ENCODE peak calls at places on chromosome 9, in four cellular contexts. T is H1, F is GM12878, E is HepG2. N is an unnamed sample. For H3K4me1, the result is how much of the 10 kb centered on the place peaks cover.

GRCh38 chr9:117725426-117725887 is 21.3 kb downstream of the TLR4 start:
- DNase-seq in T (no peak), F (no peak), E (no peak), N (no peak)

GRCh38 chr9:19410195-19410503 is 1.3 kb downstream of the ACER2 start:
- DNase-seq in T (no peak), F (no peak), E (no peak), N (no peak)

GRCh38 chr9:80873861-80874260 is 815.5 kb downstream of the TLE1 start:
- DNase-seq in T (no peak), F (no peak), E (no peak), N (no peak)

GRCh38 chr9:133558191-133559126 is 24.0 kb downstream of the ADAMTSL2 start:
- DNase-seq in T (no peak), F (peak), E (peak), N (peak)

GRCh38 chr9:91245432-91246313 is 116.0 kb downstream of the AUH start:
- DNase-seq in T (no peak), F (no peak), E (no peak), N (no peak)

GRCh38 chr9:37262410-37262809 is 142.0 kb downstream of the ZCCHC7 start:
- DNase-seq in T (no peak), F (no peak), E (no peak), N (peak)

GRCh38 chr9:110076894-110077725 is 130.8 kb downstream of the C9orf152 start:
- DNase-seq in T (no peak), F (no peak), E (no peak), N (no peak)

GRCh38 chr9:75890541-75891276 is at the start of gene PCSK5:
- DNase-seq in T (peak), F (no peak), E (peak), N (peak)

GRCh38 chr9:126704157-126704941 is 90.6 kb downstream of the LMX1B start:
- DNase-seq in T (no peak), F (no peak), E (no peak), N (no peak)

GRCh38 chr9:14007199-14007769 is 306.7 kb downstream of the NFIB start:
- DNase-seq in T (no peak), F (no peak), E (no peak), N (no peak)

GRCh38 chr9:14004110-14004509 is 309.8 kb downstream of the NFIB start:
- DNase-seq in T (no peak), F (no peak), E (no peak), N (no peak)

GRCh38 chr9:14011799-14012560 is 302.0 kb downstream of the NFIB start:
- DNase-seq in T (no peak), F (no peak), E (no peak), N (no peak)

GRCh38 chr9:14006586-14007198 is 307.2 kb downstream of the NFIB start:
- DNase-seq in T (no peak), F (no peak), E (no peak), N (peak)
- TF ChIP-seq SUZ12 in T (no peak), F (no peak), E (no peak), N (no peak)

GRCh38 chr9:123396007-123396511 is 40.1 kb downstream of the CRB2 start:
- DNase-seq in T (no peak), F (no peak), E (no peak), N (no peak)
- TF ChIP-seq YY1 in T (no peak), F (no peak), E (no peak), N (no peak)

DNA sequence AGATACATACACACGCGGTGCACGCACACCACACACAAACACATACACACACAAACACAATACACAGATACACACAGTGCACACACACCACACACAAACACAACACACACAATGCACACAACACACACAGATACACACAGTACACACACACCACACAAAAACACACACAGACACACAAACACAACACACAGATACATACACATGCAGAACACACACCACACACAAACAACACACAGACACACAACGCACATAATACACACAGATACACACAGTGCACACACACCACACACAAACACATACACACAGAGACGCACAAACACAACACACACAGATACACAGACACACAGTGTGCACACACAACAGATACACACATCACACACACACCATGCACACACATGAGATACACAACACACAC is 5.9 kb upstream of the CCDC187 start:
- DNase-seq in T (no peak), F (no peak), E (no peak), N (no peak)
- H3K4me1 ChIP-seq in T (under half), F (under half), E (half or more), N (under half)

GRCh38 chr9:5442400-5443011 is 4.8 kb upstream of the PLGRKT start:
- DNase-seq in T (no peak), F (no peak), E (peak), N (peak)
- TF ChIP-seq SUZ12 in T (no peak), F (no peak), E (no peak), N (no peak)

GRCh38 chr9:106864533-106865143 is 1.7 kb downstream of the ZNF462 start:
- DNase-seq in T (no peak), F (no peak), E (no peak), N (no peak)
- TF ChIP-seq YY1 in T (no peak), F (no peak), E (no peak), N (no peak)

GRCh38 chr9:125540497-125540896 is 166.5 kb downstream of the MAPKAP1 start:
- DNase-seq in T (no peak), F (no peak), E (no peak), N (no peak)
- H3K4me1 ChIP-seq in T (under half), F (under half), E (under half), N (under half)

DNA sequence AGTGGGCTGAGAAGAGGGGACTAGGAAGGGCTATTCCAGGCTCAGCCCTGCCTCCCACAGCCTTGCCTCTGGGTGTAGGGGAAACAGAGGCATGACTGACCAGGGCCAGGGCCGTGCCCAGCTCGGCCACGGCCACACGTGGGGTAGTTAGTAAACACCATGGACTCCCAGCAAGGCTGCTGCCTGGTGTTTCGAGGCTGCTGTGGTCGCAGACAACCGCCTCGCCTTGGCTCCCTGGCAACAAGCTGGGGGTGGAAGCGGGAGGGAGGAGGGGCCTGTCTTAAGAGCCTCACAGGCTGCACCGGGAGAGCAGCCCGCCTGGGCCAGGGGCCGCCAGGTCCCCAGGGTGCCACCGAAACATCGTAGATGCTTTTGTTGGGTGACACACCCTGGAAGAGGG is 90.2 kb upstream of the CACNA1B start:
- DNase-seq in T (no peak), F (no peak), E (no peak), N (no peak)
- TF ChIP-seq SUZ12 in T (no peak), F (no peak), E (no peak), N (no peak)

DNA sequence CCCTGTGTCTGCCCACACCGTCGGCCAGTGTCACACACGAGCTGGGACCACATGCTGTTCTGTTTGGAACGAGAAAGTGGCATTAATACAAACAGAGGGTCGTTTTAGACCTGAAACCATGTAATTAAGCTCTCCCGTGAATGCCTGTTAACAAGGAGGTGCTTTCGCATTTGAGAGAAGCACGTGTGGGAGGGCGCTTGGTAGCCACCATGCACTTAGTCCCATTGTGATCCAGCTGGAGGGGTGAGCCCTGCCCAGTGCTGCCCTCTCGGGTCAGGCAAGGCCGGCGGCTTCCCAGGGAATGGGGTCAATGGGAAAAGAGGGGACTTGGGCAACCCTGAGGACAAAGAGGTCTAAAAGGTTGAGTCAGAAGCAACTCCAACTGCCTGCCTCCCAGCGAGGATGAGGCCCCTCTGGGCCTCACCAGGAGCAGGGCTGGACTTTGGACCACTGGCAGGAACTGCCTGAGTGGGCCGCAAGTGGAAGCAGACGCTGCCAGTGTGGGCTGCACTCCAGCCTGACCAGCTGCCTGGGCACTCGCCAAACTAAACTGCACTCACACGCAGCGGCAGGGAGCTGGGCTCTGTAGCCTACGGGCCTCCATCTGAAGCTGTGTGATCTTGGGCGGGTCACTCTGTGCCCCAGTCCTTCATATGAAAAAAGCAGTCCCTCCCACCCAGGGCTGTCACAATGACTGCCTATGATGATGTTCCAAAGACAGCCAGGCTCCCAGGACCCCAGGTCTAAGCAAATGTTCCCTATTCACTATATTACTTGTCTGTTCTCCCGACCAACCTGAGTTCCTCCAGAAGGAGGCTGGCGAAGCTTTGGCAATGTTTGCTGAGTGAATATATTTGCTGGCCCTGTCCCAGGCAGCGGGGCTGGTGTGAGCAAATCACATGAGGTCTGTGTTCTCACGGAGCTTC is 195.7 kb downstream of the CDK5RAP2 start:
- DNase-seq in T (no peak), F (no peak), E (peak), N (no peak)
- TF ChIP-seq YY1 in T (no peak), F (no peak), E (peak), N (no peak)

DNA sequence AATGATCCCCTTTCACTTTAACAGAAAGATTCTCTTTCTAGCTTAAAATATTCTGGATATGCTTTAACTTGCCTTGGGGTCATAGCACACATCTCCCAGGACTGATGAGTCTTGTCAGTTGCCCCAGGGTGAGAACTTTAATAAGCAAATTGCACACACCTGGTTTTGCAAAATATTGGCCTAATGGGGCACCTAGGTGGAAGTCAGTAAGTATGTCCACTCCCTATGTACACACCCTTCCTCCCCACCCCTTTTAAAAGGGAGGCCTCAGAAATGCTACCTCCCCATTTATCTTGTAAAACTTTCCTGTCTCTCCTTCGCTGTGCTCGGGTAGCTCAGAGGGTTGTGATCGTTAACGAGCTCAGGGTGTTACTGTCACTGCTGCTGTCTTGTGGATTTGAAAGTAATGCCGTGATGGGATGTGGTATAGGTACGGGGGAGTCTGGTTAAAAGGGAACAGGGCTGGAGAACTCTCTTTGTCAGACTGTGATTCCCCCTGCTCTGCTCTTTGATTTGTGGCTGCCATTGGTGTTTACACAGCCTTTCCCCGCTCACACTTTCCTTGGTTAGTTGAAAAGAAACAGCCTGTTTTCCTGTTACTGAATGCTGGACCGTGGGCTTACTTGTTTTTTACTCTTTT is 26.1 kb downstream of the ZNF462 start:
- DNase-seq in T (no peak), F (no peak), E (no peak), N (no peak)
- H3K4me1 ChIP-seq in T (under half), F (under half), E (under half), N (under half)